ENCODE peak calls at places on chromosome 14, in nine cellular contexts. U is midbrain, L is non-pigmented ciliary epithelial cell, X is substantia nigra, E is germinal center, D is SW480, S is lung microvascular endothelial cell, Z is fibroblast of pulmonary artery, Y is ACHN. J is an unnamed sample.

GRCh38 chr14:61569783-61570182 is 125.5 kb upstream of the HIF1A start:
- DNase-seq in L (no peak), X (no peak), Z (peak; percentile 99), E (no peak), Y (no peak), U (no peak), S (no peak), D (peak; percentile 95), J (no peak)

GRCh38 chr14:60151715-60152114 is 13.5 kb downstream of the DHRS7 start:
- DNase-seq in D (peak; percentile 14), E (peak; percentile 61), X (no peak), L (peak; percentile 73), Z (peak; percentile 91), U (peak; percentile 62), Y (peak; percentile 52), S (peak; percentile 80), J (peak; percentile 72)

GRCh38 chr14:51614707-51615106 is 37.0 kb upstream of the FRMD6 start:
- DNase-seq in L (no peak), S (no peak), D (no peak), U (no peak), Z (no peak), E (no peak), X (no peak), Y (no peak), J (no peak)

GRCh38 chr14:71244341-71244740 is 337.1 kb downstream of the PCNX1 start:
- DNase-seq in X (no peak), E (no peak), U (no peak), L (no peak), Z (peak; percentile 71), Y (no peak), D (no peak), S (no peak), J (no peak)

GRCh38 chr14:89844508-89844907 is 110.0 kb downstream of the EFCAB11 start:
- DNase-seq in Y (no peak), D (no peak), L (no peak), X (no peak), E (no peak), Z (no peak), S (no peak), U (no peak), J (no peak)

GRCh38 chr14:40199101-40199500 is 766.9 kb upstream of the FBXO33 start:
- DNase-seq in E (no peak), D (no peak), S (no peak), X (no peak), Y (no peak), U (no peak), L (no peak), Z (no peak), J (no peak)

GRCh38 chr14:24513009-24513408 is 4.9 kb upstream of the CMA1 start:
- DNase-seq in Z (peak; percentile 8), D (no peak), U (no peak), X (no peak), Y (peak; percentile 20), L (no peak), E (no peak), S (no peak), J (no peak)

GRCh38 chr14:102362084-102362483 is 606 bp downstream of the CINP start:
- DNase-seq in E (peak; percentile 31), Y (peak; percentile 18), Z (peak; percentile 16), X (no peak), D (no peak), U (no peak), L (no peak), S (no peak), J (no peak)

GRCh38 chr14:76644875-76645518 is 116.3 kb upstream of the VASH1 start:
- DNase-seq in X (peak; percentile 5), D (peak; percentile 55), Z (peak; percentile 36), L (peak; percentile 3), Y (peak; percentile 26), S (peak; percentile 68), E (peak; percentile 8), U (peak; percentile 22), J (peak; percentile 49)

GRCh38 chr14:26596722-26597030 is 1.2 kb downstream of the NOVA1 start:
- DNase-seq in U (no peak), X (peak; percentile 26), E (no peak), Y (peak; percentile 3), Z (peak; percentile 40), L (no peak), D (no peak), S (no peak), J (no peak)

GRCh38 chr14:63318835-63319234 is at the start of gene GPHB5:
- DNase-seq in L (no peak), E (no peak), D (no peak), U (no peak), Y (no peak), S (no peak), X (no peak), Z (no peak), J (no peak)

GRCh38 chr14:102746568-102747438 is 30.4 kb upstream of the TRAF3 start:
- DNase-seq in Z (no peak), L (no peak), X (no peak), S (no peak), U (no peak), Y (no peak), D (no peak), E (no peak), J (no peak)

GRCh38 chr14:35695647-35696046 is 113.4 kb downstream of the RALGAPA1 start:
- DNase-seq in U (no peak), L (no peak), X (no peak), D (no peak), S (no peak), Z (peak; percentile 2), Y (no peak), E (no peak), J (no peak)

GRCh38 chr14:54392131-54392859 is 4.5 kb upstream of the CDKN3 start:
- DNase-seq in Z (no peak), Y (no peak), L (no peak), D (no peak), S (no peak), X (no peak), E (no peak), U (no peak), J (no peak)

GRCh38 chr14:34407951-34408350 is 54.1 kb downstream of the SPTSSA start:
- DNase-seq in Z (no peak), Y (no peak), S (no peak), U (no peak), D (no peak), L (no peak), E (no peak), X (no peak), J (no peak)

GRCh38 chr14:21525995-21526671 is at the start of gene SALL2:
- DNase-seq in U (peak; percentile 83), X (peak; percentile 30), L (no peak), E (peak; percentile 17), S (peak; percentile 38), D (peak; percentile 46), Z (peak; percentile 61), Y (peak; percentile 68), J (no peak)

GRCh38 chr14:62938774-62939173 is 106.5 kb downstream of the KCNH5 start:
- DNase-seq in D (no peak), Z (no peak), X (no peak), E (no peak), Y (no peak), U (no peak), S (no peak), L (no peak), J (no peak)

GRCh38 chr14:90900712-90901111 is 84.5 kb upstream of the TTC7B start:
- DNase-seq in D (no peak), L (no peak), S (peak; percentile 35), Z (peak; percentile 17), X (no peak), E (no peak), U (no peak), Y (peak; percentile 14), J (no peak)

GRCh38 chr14:57486767-57487379 is 6.8 kb downstream of the CCDC198 start:
- DNase-seq in E (peak; percentile 9), Z (peak; percentile 58), Y (peak; percentile 79), S (peak; percentile 50), D (peak; percentile 60), U (peak; percentile 47), L (peak; percentile 20), X (no peak), J (peak; percentile 36)

GRCh38 chr14:40417777-40418401 is 985.7 kb upstream of the FBXO33 start:
- DNase-seq in Z (peak; percentile 4), D (peak; percentile 51), E (no peak), U (peak; percentile 31), X (no peak), S (peak; percentile 1), L (no peak), Y (peak; percentile 44), J (peak; percentile 55)

GRCh38 chr14:106083082-106083481 is 556.7 kb downstream of the TMEM121 start:
- DNase-seq in S (no peak), D (no peak), X (no peak), U (no peak), L (no peak), E (no peak), Z (no peak), Y (no peak), J (no peak)

GRCh38 chr14:93936926-93937325 is 9.8 kb downstream of the FAM181A start:
- DNase-seq in U (no peak), D (no peak), L (no peak), Z (no peak), E (no peak), Y (no peak), X (no peak), S (no peak), J (no peak)

GRCh38 chr14:85214471-85214870 is 315.5 kb upstream of the FLRT2 start:
- DNase-seq in E (no peak), L (peak; percentile 35), S (no peak), Y (no peak), D (no peak), U (no peak), X (no peak), Z (peak; percentile 44), J (no peak)

GRCh38 chr14:82911930-82912329 is 1378.3 kb upstream of the SEL1L start:
- DNase-seq in Z (no peak), L (no peak), S (no peak), D (no peak), Y (no peak), U (no peak), X (no peak), E (no peak), J (no peak)

GRCh38 chr14:95480109-95480886 is 36.2 kb downstream of the SYNE3 start:
- DNase-seq in Y (no peak), X (no peak), L (no peak), D (no peak), S (peak; percentile 61), E (no peak), U (no peak), Z (peak; percentile 26), J (peak; percentile 57)

GRCh38 chr14:72609205-72609916 is 284.5 kb downstream of the DPF3 start:
- DNase-seq in Y (no peak), S (no peak), E (no peak), U (no peak), X (no peak), D (no peak), Z (no peak), L (no peak), J (no peak)

GRCh38 chr14:53004976-53005375 is 54.1 kb upstream of the FERMT2 start:
- DNase-seq in U (no peak), E (no peak), L (no peak), S (no peak), D (no peak), X (no peak), Z (peak; percentile 18), Y (no peak), J (no peak)

GRCh38 chr14:36702484-36702883 is 40.8 kb downstream of the PAX9 start:
- DNase-seq in U (no peak), Z (no peak), Y (no peak), D (no peak), X (no peak), E (no peak), S (no peak), L (no peak), J (no peak)

GRCh38 chr14:104141621-104142091 is 3.3 kb downstream of the KIF26A start:
- DNase-seq in Z (no peak), Y (no peak), X (no peak), E (no peak), L (no peak), S (no peak), U (no peak), D (no peak), J (no peak)

GRCh38 chr14:55976219-55976618 is 142.0 kb upstream of the PELI2 start:
- DNase-seq in Y (no peak), E (no peak), D (no peak), Z (no peak), L (no peak), X (no peak), U (no peak), S (peak; percentile 86), J (no peak)

GRCh38 chr14:64811676-64812075 is 68.0 kb downstream of the SPTB start:
- DNase-seq in D (no peak), X (no peak), Y (no peak), Z (peak; percentile 21), L (no peak), S (peak; percentile 88), E (no peak), U (no peak), J (no peak)